ENCODE peak calls at places on chromosomes 7 and 10, in five cellular contexts. E is K562, T is SK-N-SH, Y is GM12878, X is A549. D is an unnamed sample.

GRCh38 chr10:126130291-126130710 is 233.9 kb downstream of the FANK1 start:
- DNase-seq in E (no peak), T (no peak), Y (no peak), X (no peak), D (peak)

GRCh38 chr10:79181227-79181626 is 112.5 kb downstream of the ZMIZ1 start:
- DNase-seq in E (no peak), T (no peak), Y (no peak), X (no peak), D (no peak)

GRCh38 chr10:693506-693905 is 4.0 kb upstream of the DIP2C start:
- DNase-seq in E (no peak), T (no peak), Y (no peak), X (peak), D (peak)

GRCh38 chr7:3957735-3958491 is 656.9 kb downstream of the SDK1 start:
- DNase-seq in E (no peak), T (no peak), Y (peak), X (no peak), D (no peak)

GRCh38 chr10:128808921-128809440 is 658.1 kb upstream of the MGMT start:
- DNase-seq in E (no peak), T (no peak), Y (no peak), X (no peak), D (no peak)

GRCh38 chr10:29849434-29849833 is 210.0 kb downstream of the JCAD start:
- DNase-seq in E (no peak), T (peak), Y (no peak), X (no peak), D (peak)

GRCh38 chr7:2542011-2542923 is 13.1 kb downstream of the BRAT1 start:
- DNase-seq in E (no peak), T (peak), Y (no peak), X (no peak), D (no peak)

GRCh38 chr7:27826347-27826746 is 86.4 kb downstream of the TAX1BP1 start:
- DNase-seq in E (no peak), T (peak), Y (no peak), X (no peak), D (no peak)

GRCh38 chr7:73351447-73352167 is 23.6 kb downstream of the FKBP6 start:
- DNase-seq in E (no peak), T (no peak), Y (no peak), X (no peak), D (no peak)

GRCh38 chr7:5594616-5595544 is 171.2 kb upstream of the TNRC18 start:
- DNase-seq in E (peak), T (peak), Y (no peak), X (peak), D (peak)

GRCh38 chr10:70729763-70730357 is 55.3 kb downstream of the TBATA start:
- DNase-seq in E (no peak), T (peak), Y (no peak), X (no peak), D (no peak)

GRCh38 chr10:133068741-133069525 is 18.8 kb upstream of the ADGRA1 start:
- DNase-seq in E (no peak), T (no peak), Y (no peak), X (no peak), D (no peak)

GRCh38 chr7:91287685-91288084 is 23.5 kb downstream of the FZD1 start:
- DNase-seq in E (no peak), T (no peak), Y (no peak), X (no peak), D (peak)

GRCh38 chr7:79287976-79288375 is 165.5 kb downstream of the MAGI2 start:
- DNase-seq in E (no peak), T (no peak), Y (no peak), X (no peak), D (peak)

GRCh38 chr7:87474533-87475358 is 734 bp downstream of the ABCB4 start:
- DNase-seq in E (no peak), T (peak), Y (peak), X (no peak), D (no peak)

GRCh38 chr10:51079766-51080165 is 5.5 kb downstream of the PRKG1 start:
- DNase-seq in E (no peak), T (no peak), Y (no peak), X (no peak), D (no peak)

DNA sequence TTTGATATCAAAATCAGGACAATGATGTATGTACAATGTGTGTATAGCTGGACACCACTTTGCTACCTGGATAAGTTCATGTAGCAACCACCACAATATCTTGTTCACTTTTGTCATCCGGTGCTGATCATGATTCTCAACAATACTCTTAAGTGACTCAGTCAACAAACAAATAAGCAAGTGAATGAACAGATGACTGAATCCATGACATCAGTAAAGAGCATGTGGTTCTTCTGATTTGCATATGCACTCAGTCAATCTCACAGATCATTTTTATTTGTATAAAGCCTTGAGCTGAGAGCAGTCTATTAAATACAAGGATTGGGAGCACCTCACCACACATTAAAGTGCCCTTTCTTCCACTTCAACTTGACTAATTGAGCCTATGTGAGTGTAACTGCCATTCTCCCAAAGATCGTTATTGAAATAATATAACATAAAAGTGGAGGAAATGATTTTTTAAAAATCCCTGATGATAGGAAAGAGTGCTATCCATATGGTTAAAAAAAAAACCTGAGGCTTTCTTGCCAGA is 69.5 kb downstream of the NPSR1 start:
- DNase-seq in E (no peak), T (no peak), Y (no peak), X (no peak), D (no peak)
- TF ChIP-seq SMC3 in E (no peak), T (no peak), Y (no peak), X (no peak), D (no peak)

GRCh38 chr7:11707606-11708193 is 124.3 kb downstream of the THSD7A start:
- DNase-seq in E (no peak), T (no peak), Y (no peak), X (no peak), D (no peak)
- TF ChIP-seq SMC3 in E (no peak), T (no peak), Y (no peak), X (no peak), D (no peak)

DNA sequence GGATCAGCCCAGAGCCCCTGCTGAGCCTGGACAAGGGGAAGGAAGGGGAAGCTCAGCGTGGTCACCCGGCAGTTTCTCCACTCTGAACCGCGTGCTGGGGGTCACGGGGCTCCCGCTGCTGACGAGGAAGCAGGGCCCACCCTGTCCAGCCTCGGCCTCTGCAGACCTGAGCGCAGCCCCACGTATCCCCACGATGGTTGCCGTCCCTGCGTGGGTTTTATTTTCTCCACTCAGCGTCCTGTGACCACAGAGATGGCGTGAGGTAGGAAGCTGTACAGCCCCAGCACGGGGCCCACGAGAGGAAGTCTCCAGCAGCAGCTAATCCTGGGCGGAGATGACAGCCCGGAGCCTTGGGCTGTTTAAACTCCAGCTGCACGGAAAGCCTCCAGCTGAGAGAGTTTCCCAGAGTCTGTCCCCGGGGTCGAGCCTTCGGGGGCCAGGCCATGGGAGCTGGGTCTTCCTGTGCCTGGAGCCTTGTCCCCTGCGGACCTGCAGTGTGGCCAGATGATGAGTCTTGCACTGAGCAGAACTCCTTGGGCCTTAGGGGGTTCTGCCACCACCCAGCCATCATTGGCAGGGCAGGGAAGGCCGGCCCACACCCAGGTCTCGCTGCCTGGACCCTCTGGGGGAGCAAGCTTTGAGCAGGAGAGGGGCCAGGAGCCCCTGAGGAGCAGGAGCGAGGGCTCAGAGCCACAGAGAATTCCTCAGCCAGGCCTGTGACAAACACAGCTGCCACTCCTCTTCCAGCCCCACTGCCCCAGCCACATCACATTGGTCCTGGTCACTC is 72.8 kb upstream of the FAM20C start:
- DNase-seq in E (no peak), T (no peak), Y (no peak), X (no peak), D (no peak)
- TF ChIP-seq SMC3 in E (no peak), T (no peak), Y (no peak), X (no peak), D (no peak)

DNA sequence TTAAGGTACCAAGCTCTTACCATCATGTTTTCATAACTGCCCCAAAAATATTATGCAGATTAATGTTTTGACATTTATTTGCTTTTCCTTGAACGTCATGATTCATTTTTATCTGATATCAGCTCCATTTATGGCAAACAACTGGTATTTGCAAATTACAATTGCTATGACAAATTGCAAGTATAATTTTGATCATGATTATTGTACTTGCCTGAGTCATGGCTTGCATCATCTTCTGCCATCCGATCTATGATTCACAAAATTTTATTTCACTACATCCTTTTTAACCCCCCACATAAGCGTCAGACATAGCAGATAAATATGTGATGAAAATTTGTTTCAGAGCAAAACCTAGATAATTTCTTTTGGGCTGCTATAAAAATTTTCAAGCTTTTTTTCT is 155.0 kb downstream of the STK31 start:
- DNase-seq in E (no peak), T (no peak), Y (no peak), X (peak), D (peak)
- TF ChIP-seq SMC3 in E (no peak), T (no peak), Y (no peak), X (no peak), D (no peak)

GRCh38 chr10:103481974-103482531 is 3.0 kb upstream of the CALHM3 start:
- DNase-seq in E (peak), T (peak), Y (no peak), X (peak), D (peak)
- TF ChIP-seq SMC3 in E (peak), T (peak), Y (peak), X (peak), D (peak)

DNA sequence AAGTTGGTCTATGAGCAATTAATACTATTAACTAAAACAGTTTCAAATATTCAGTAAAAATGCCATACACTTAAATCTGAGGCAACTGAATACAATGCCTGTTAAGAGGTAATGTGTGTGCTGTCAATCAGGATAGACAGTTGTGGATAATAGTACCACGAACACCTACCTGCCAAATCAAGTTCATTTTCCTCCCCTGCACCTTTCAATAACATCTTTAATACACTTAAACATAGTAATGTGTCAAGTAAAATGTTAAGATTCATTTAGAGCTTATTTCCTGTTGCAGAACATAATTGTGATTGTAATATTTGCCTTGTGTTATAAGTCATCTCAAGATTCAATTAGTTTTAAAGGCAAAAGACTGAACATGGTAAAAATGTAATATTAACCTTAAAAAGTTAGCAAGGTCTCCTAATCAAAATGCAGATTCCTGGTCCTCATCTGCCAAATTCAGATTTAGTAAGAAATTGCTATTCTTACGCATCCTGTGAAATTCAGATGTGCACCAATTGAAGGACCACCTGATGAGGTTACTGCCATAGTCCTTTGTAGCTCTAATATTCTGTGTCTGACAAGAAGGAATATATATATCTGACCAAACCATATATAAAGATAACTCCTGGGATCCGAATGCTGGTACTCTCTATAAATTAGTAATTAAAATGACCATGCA is 37.1 kb downstream of the COL1A2 start:
- DNase-seq in E (no peak), T (no peak), Y (no peak), X (no peak), D (peak)
- TF ChIP-seq SMC3 in E (no peak), T (no peak), Y (no peak), X (no peak), D (no peak)

DNA sequence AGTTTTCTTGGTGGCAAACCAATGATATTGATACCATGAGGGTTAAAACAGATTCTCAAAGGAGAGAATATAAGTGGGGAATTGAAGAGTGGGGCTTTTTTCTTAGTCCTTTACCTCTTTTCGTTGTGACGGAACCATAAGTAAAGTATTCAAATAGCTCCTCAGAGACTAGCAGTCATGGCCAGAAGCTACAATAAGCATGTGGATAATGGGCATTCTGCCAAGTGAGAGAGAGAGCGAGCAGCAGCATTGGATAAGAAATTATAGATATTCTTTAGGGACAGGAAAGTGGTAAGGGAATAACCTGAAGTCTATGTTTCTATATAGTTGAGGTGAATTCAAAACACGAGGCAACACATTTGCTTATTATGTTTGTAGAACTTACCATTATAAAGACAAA is 235.1 kb downstream of the SEMA3E start:
- DNase-seq in E (no peak), T (peak), Y (no peak), X (no peak), D (no peak)
- TF ChIP-seq SMC3 in E (no peak), T (no peak), Y (no peak), X (no peak), D (no peak)

GRCh38 chr10:88880287-88881094 is 446 bp downstream of the STAMBPL1 start:
- DNase-seq in E (no peak), T (peak), Y (peak), X (peak), D (peak)
- TF ChIP-seq SMC3 in E (no peak), T (no peak), Y (no peak), X (peak), D (no peak)

DNA sequence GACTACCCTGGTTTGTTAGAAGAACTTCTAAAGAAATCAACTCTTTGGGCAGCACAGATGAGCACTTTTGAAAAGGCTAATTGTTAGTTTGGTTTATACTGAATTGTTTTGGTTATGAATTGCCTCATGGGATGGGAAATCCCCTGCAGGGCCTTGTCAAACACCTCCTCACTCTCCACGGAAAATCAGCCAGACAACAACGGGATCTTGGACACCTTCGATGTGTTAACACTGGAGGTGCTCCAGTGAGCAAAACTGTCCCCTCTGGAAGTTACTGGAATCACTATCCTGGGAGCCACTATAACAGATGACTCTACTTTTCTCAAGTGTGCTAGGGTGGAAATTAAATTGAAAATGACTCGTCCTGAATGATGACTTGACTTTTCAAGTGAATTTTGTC is 38.7 kb downstream of the CDK6 start:
- DNase-seq in E (no peak), T (no peak), Y (no peak), X (peak), D (peak)
- TF ChIP-seq SMC3 in E (no peak), T (no peak), Y (no peak), X (no peak), D (no peak)